ENCODE peak calls at places on chromosomes 13 and 19, in ten cellular contexts. P is adipocyte; Z is mucosa of descending colon; D is astrocyte; Q is CD4-positive, CD25-positive, alpha-beta regulatory T cell; L is psoas muscle; F is AG04450; T is Peyer's patch; V is fibroblast of mammary gland; K is upper lobe of right lung. M is an unnamed sample.

GRCh38 chr13:112947796-112948195 is 21.2 kb upstream of the MCF2L start:
- DNase-seq in P (no peak), Z (no peak), D (no peak), Q (no peak), L (no peak), F (no peak), T (no peak), V (no peak), K (no peak), M (no peak)

GRCh38 chr19:56538761-56539263 is at the start of gene ZFP28:
- DNase-seq in P (no peak), Z (peak; percentile 86), D (no peak), Q (peak; percentile 66), L (peak; percentile 90), F (no peak), T (peak; percentile 78), V (no peak), K (peak; percentile 90), M (no peak)

GRCh38 chr19:3479819-3480215 is 508 bp downstream of the SMIM24 start:
- DNase-seq in P (no peak), Z (peak; percentile 62), D (no peak), Q (peak; percentile 26), L (no peak), F (no peak), T (peak; percentile 75), V (no peak), K (no peak), M (no peak)

GRCh38 chr19:57068326-57068725 is 51.5 kb upstream of the USP29 start:
- DNase-seq in P (no peak), Z (no peak), D (no peak), Q (no peak), L (no peak), F (no peak), T (no peak), V (no peak), K (no peak), M (no peak)

GRCh38 chr13:104204177-104204576 is 1138.0 kb upstream of the SLC10A2 start:
- DNase-seq in P (no peak), Z (no peak), D (no peak), Q (no peak), L (no peak), F (no peak), T (no peak), V (no peak), K (no peak), M (no peak)

GRCh38 chr13:50664961-50665360 is 178.5 kb downstream of the DLEU7 start:
- DNase-seq in P (no peak), Z (no peak), D (no peak), Q (no peak), L (no peak), F (no peak), T (no peak), V (no peak), K (no peak), M (no peak)

GRCh38 chr19:19053508-19054314 is 10.1 kb upstream of the SLC25A42 start:
- DNase-seq in P (peak; percentile 61), Z (peak; percentile 73), D (no peak), Q (peak; percentile 52), L (peak; percentile 89), F (no peak), T (peak; percentile 79), V (peak; percentile 63), K (peak; percentile 86), M (no peak)

GRCh38 chr19:17629760-17630159 is 58.4 kb downstream of the UNC13A start:
- DNase-seq in P (no peak), Z (peak; percentile 1), D (no peak), Q (no peak), L (no peak), F (no peak), T (no peak), V (no peak), K (no peak), M (no peak)

GRCh38 chr19:41939861-41940442 is 11.7 kb upstream of the ERFL start:
- DNase-seq in P (peak; percentile 52), Z (peak; percentile 66), D (no peak), Q (peak; percentile 36), L (no peak), F (no peak), T (peak; percentile 49), V (no peak), K (peak; percentile 75), M (no peak)

DNA sequence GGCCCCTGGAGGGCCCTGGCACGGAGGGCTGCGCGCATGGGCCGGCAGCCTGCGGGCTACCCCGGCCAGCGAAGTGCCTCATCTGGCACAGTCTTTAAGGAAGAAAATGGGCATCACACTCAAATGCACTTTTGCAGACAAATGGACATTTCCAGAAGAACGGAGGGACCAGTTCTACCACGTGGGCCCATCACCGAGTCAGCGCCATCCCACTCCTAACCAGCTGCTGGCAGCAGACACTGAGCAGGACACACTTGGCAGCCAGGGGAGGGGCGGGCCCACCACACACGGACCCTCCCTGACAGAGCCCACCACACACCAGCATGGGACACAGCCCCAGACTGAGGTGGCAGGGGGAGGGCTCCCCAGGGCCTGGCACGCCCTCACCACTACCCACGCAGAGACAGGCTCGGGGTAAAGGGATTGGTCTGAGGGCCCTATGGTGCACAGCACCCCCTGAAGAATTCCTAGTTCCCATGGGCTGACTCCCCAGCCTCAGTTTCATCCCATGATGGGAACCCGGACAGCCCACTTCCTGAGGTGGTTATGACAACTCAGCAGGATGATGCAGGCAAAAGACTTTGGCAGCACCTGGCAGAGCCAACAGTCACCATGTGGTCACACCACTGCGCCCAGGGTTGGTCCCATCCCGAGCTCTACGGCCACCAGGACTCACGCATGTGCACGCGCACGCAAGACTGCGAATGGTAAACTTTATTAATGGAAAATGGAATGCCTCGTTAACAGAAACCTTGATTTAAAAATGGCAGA is 18.7 kb upstream of the TINCR start:
- DNase-seq in P (no peak), Z (no peak), D (no peak), Q (no peak), L (peak; percentile 38), F (no peak), T (no peak), V (peak; percentile 28), K (no peak), M (no peak)
- H3K4me3 ChIP-seq in P (no peak overlapping the region), Z (no peak overlapping the region), D (no peak overlapping the region), Q (no peak overlapping the region), L (peak overlapping the region; percentile 41), F (no peak overlapping the region), T (no peak overlapping the region), V (no peak overlapping the region), K (no peak overlapping the region), M (no peak overlapping the region)

GRCh38 chr19:45643024-45643926 is 4.1 kb upstream of the EML2 start:
- DNase-seq in P (peak; percentile 86), Z (peak; percentile 94), D (peak; percentile 53), Q (peak; percentile 73), L (peak; percentile 91), F (peak; percentile 49), T (peak; percentile 92), V (peak; percentile 69), K (peak; percentile 91), M (no peak)

GRCh38 chr19:45645631-45646344 is 6.6 kb upstream of the EML2 start:
- DNase-seq in P (peak; percentile 95), Z (peak; percentile 83), D (peak; percentile 72), Q (peak; percentile 76), L (peak; percentile 86), F (peak; percentile 62), T (peak; percentile 73), V (peak; percentile 74), K (peak; percentile 84), M (peak; percentile 72)

GRCh38 chr19:45645068-45645630 is 6.0 kb upstream of the EML2 start:
- DNase-seq in P (no peak), Z (no peak), D (no peak), Q (no peak), L (peak; percentile 57), F (no peak), T (no peak), V (no peak), K (peak; percentile 65), M (no peak)

GRCh38 chr19:45646345-45646698 is 7.1 kb upstream of the EML2 start:
- DNase-seq in P (no peak), Z (no peak), D (no peak), Q (no peak), L (no peak), F (no peak), T (no peak), V (no peak), K (no peak), M (no peak)

DNA sequence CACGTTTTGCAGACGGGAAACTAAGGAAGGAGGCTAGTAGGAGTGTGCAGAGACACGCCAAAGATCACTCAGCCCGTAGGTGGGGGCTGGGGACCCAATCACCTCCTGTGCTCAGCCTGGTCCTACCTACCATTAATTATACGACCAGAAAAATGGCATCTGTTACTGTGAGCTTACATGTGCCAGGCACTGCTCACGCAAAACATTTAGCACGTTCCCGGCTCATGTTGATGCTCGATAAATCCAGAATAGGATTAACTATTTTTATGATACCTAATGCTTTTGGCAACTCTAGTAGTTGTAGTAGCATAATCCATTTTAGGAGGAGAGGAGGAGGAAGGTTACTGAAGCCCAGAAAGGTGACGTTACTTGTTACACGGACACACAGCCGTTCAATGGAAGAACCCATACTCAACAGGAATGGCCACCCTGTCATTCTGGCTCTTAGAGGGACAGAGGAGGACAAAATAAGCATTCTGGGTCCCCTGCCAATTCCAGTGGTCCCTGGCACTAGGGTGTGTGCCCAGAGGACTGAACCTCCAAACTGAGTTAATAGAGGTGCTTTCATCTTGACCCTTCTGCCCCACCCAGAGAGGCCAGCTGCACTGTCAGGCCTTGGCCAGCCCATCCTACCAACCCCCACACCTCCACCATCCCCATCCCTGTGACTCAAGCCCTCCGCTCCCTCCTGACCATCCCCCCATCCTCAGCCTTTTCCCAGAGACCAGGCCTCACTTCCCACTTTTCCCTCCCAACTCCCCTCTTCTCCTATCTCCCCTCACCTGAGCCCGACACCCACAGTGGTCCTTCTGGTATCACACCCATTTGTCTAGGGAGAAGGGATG is 5.0 kb upstream of the EML2 start:
- DNase-seq in P (no peak), Z (no peak), D (no peak), Q (no peak), L (no peak), F (no peak), T (no peak), V (no peak), K (no peak), M (no peak)
- H3K4me3 ChIP-seq in P (no peak overlapping the region), Z (no peak overlapping the region), D (no peak overlapping the region), Q (no peak overlapping the region), L (no peak overlapping the region), F (no peak overlapping the region), T (no peak overlapping the region), V (no peak overlapping the region), K (no peak overlapping the region), M (no peak overlapping the region)

GRCh38 chr13:67134322-67135129 is 95.6 kb downstream of the PCDH9 start:
- DNase-seq in P (peak; percentile 45), Z (no peak), D (no peak), Q (no peak), L (no peak), F (no peak), T (no peak), V (peak; percentile 16), K (no peak), M (no peak)
- H3K4me3 ChIP-seq in P (peak overlapping the region; percentile 83), Z (no peak overlapping the region), D (peak overlapping the region; percentile 34), Q (no peak overlapping the region), L (peak overlapping the region; percentile 41), F (peak overlapping the region; percentile 42), T (peak overlapping the region; percentile 18), V (peak overlapping the region; percentile 29), K (peak overlapping the region; percentile 25), M (peak overlapping the region; percentile 31)

GRCh38 chr19:40906512-40906911 is 24.5 kb upstream of the CYP2A7 start:
- DNase-seq in P (no peak), Z (no peak), D (no peak), Q (no peak), L (no peak), F (no peak), T (no peak), V (no peak), K (no peak), M (no peak)

GRCh38 chr19:40908981-40909380 is 26.9 kb upstream of the CYP2A7 start:
- DNase-seq in P (no peak), Z (no peak), D (no peak), Q (no peak), L (no peak), F (no peak), T (no peak), V (no peak), K (no peak), M (no peak)

GRCh38 chr19:40907968-40908735 is 26.1 kb upstream of the CYP2A7 start:
- DNase-seq in P (no peak), Z (peak; percentile 51), D (no peak), Q (peak; percentile 16), L (peak; percentile 54), F (no peak), T (no peak), V (no peak), K (peak; percentile 78), M (no peak)
- H3K4me3 ChIP-seq in P (peak overlapping the region; percentile 71), Z (no peak overlapping the region), D (no peak overlapping the region), Q (peak overlapping the region; percentile 57), L (no peak overlapping the region), F (no peak overlapping the region), T (no peak overlapping the region), V (no peak overlapping the region), K (no peak overlapping the region), M (no peak overlapping the region)